ENCODE peak calls at places on chromosomes 5 and 9, in seven cellular contexts. One of them, this sample, is unnamed.

GRCh38 chr9:77846957-77847574 is 184.5 kb downstream of the GNAQ start:
- DNase-seq in LoVo: no peak
- DNase-seq in RWPE2: no peak
- DNase-seq in HT1080: peak
- DNase-seq in stimulated activated CD8-positive, alpha-beta memory T cell treated with anti-CD3 and anti-CD28 coated beads, Interleukin-4, amount 100 ng/mL, for 4 hours: no peak
- DNase-seq in lower leg skin: no peak
- DNase-seq in T-helper 2 cell: no peak
- DNase-seq in this sample: no peak

GRCh38 chr5:175464414-175465233 is 13.7 kb upstream of the SFXN1 start:
- DNase-seq in HT1080: peak
- DNase-seq in RWPE2: no peak
- DNase-seq in lower leg skin: no peak
- DNase-seq in T-helper 2 cell: peak
- DNase-seq in LoVo: peak
- DNase-seq in stimulated activated CD8-positive, alpha-beta memory T cell treated with anti-CD3 and anti-CD28 coated beads, Interleukin-4, amount 100 ng/mL, for 4 hours: peak
- DNase-seq in this sample: peak

GRCh38 chr5:179307931-179308471 is 37.3 kb downstream of the ADAMTS2 start:
- DNase-seq in LoVo: no peak
- DNase-seq in lower leg skin: no peak
- DNase-seq in HT1080: no peak
- DNase-seq in stimulated activated CD8-positive, alpha-beta memory T cell treated with anti-CD3 and anti-CD28 coated beads, Interleukin-4, amount 100 ng/mL, for 4 hours: no peak
- DNase-seq in T-helper 2 cell: no peak
- DNase-seq in RWPE2: peak
- DNase-seq in this sample: no peak

GRCh38 chr9:35736201-35736633 is 3.8 kb downstream of the CREB3 start:
- DNase-seq in LoVo: peak
- DNase-seq in lower leg skin: no peak
- DNase-seq in HT1080: peak
- DNase-seq in RWPE2: no peak
- DNase-seq in T-helper 2 cell: peak
- DNase-seq in stimulated activated CD8-positive, alpha-beta memory T cell treated with anti-CD3 and anti-CD28 coated beads, Interleukin-4, amount 100 ng/mL, for 4 hours: peak
- DNase-seq in this sample: peak

GRCh38 chr5:142803428-142804111 is 33.4 kb downstream of the ARHGAP26 start:
- DNase-seq in HT1080: no peak
- DNase-seq in lower leg skin: peak
- DNase-seq in RWPE2: no peak
- DNase-seq in LoVo: no peak
- DNase-seq in stimulated activated CD8-positive, alpha-beta memory T cell treated with anti-CD3 and anti-CD28 coated beads, Interleukin-4, amount 100 ng/mL, for 4 hours: no peak
- DNase-seq in T-helper 2 cell: no peak
- DNase-seq in this sample: peak

GRCh38 chr5:26883375-26883774 is 155.0 kb downstream of the CDH9 start:
- DNase-seq in RWPE2: no peak
- DNase-seq in T-helper 2 cell: no peak
- DNase-seq in HT1080: no peak
- DNase-seq in stimulated activated CD8-positive, alpha-beta memory T cell treated with anti-CD3 and anti-CD28 coated beads, Interleukin-4, amount 100 ng/mL, for 4 hours: no peak
- DNase-seq in lower leg skin: no peak
- DNase-seq in LoVo: no peak
- DNase-seq in this sample: no peak

GRCh38 chr9:19471737-19472648 is 63.2 kb downstream of the ACER2 start:
- DNase-seq in stimulated activated CD8-positive, alpha-beta memory T cell treated with anti-CD3 and anti-CD28 coated beads, Interleukin-4, amount 100 ng/mL, for 4 hours: no peak
- DNase-seq in LoVo: peak
- DNase-seq in HT1080: peak
- DNase-seq in RWPE2: no peak
- DNase-seq in T-helper 2 cell: no peak
- DNase-seq in lower leg skin: peak
- DNase-seq in this sample: peak

GRCh38 chr5:157511656-157512644 is 51.9 kb downstream of the NIPAL4 start:
- DNase-seq in RWPE2: peak
- DNase-seq in T-helper 2 cell: no peak
- DNase-seq in LoVo: peak
- DNase-seq in HT1080: peak
- DNase-seq in lower leg skin: peak
- DNase-seq in stimulated activated CD8-positive, alpha-beta memory T cell treated with anti-CD3 and anti-CD28 coated beads, Interleukin-4, amount 100 ng/mL, for 4 hours: no peak
- DNase-seq in this sample: peak

GRCh38 chr9:33170464-33171156 is 3.5 kb upstream of the B4GALT1 start:
- DNase-seq in T-helper 2 cell: no peak
- DNase-seq in RWPE2: no peak
- DNase-seq in stimulated activated CD8-positive, alpha-beta memory T cell treated with anti-CD3 and anti-CD28 coated beads, Interleukin-4, amount 100 ng/mL, for 4 hours: no peak
- DNase-seq in LoVo: no peak
- DNase-seq in HT1080: peak
- DNase-seq in lower leg skin: peak
- DNase-seq in this sample: peak

This sample was measured in lung.